ENCODE peak calls at places on chromosomes 11 and 22, in five cellular contexts. M is activated naive CD4-positive, alpha-beta T cell; A is stimulated activated CD4-positive, alpha-beta T cell treated with anti-CD3 and anti-CD28 coated beads, Interleukin-2, amount 100 ng/mL, for 24 hours; W is sciatic nerve; T is SK-N-DZ. L is an unnamed sample.

GRCh38 chr22:24485608-24486007 is 9.5 kb upstream of the UPB1 start:
- DNase-seq in W (no peak), T (peak; percentile 33), M (no peak), A (no peak), L (no peak)

GRCh38 chr11:10488121-10488580 is 33.1 kb downstream of the AMPD3 start:
- DNase-seq in W (no peak), T (no peak), M (no peak), A (no peak), L (no peak)

GRCh38 chr11:96037267-96037990 is 113.5 kb upstream of the MTMR2 start:
- DNase-seq in A (no peak), M (no peak), W (no peak), T (no peak), L (no peak)

GRCh38 chr11:35173011-35173511 is 34.1 kb downstream of the CD44 start:
- DNase-seq in T (no peak), A (no peak), M (no peak), W (no peak), L (no peak)

GRCh38 chr22:30245985-30246901 is at the start of gene LIF:
- DNase-seq in T (no peak), W (no peak), A (peak; percentile 72), M (no peak), L (no peak)

GRCh38 chr11:36304349-36304748 is 8.3 kb downstream of the PRR5L start:
- DNase-seq in T (no peak), M (no peak), W (no peak), A (no peak), L (no peak)

GRCh38 chr11:119196833-119197483 is 9.2 kb upstream of the CBL start:
- DNase-seq in T (peak; percentile 67), M (peak; percentile 26), A (peak; percentile 55), W (no peak), L (peak; percentile 89)

GRCh38 chr11:129951201-129951882 is 51.3 kb downstream of the PRDM10 start:
- DNase-seq in M (no peak), W (no peak), T (no peak), A (no peak), L (no peak)

GRCh38 chr11:12534549-12534948 is 139.7 kb upstream of the TEAD1 start:
- DNase-seq in M (no peak), A (no peak), T (no peak), W (peak; percentile 17), L (no peak)

GRCh38 chr11:27443746-27444465 is 28.7 kb downstream of the LGR4 start:
- DNase-seq in W (no peak), M (no peak), T (no peak), A (no peak), L (no peak)